ENCODE peak calls at places on chromosomes 6 and 20, in four cellular contexts. B is mesendoderm, C is H9, T is trophoblast cell. K is an unnamed sample. For H3K79me2, the result is how much of the 10 kb centered on the place peaks cover.

GRCh38 chr6:79707621-79708020 is 76.5 kb downstream of the SH3BGRL2 start:
- DNase-seq in B (no peak), C (no peak), T (no peak), K (no peak)

GRCh38 chr6:106385530-106385929 is 25.0 kb downstream of the CRYBG1 start:
- DNase-seq in B (no peak), C (no peak), T (no peak), K (no peak)

GRCh38 chr20:3094848-3095629 is 10.5 kb upstream of the AVP start:
- DNase-seq in B (no peak), C (no peak), T (no peak), K (no peak)

GRCh38 chr6:29917843-29918242 is 24.5 kb upstream of the HLA-A start:
- DNase-seq in B (peak), C (no peak), T (no peak), K (no peak)

GRCh38 chr6:158817298-158818007 is 1.7 kb downstream of the EZR start:
- DNase-seq in B (peak), C (no peak), T (peak), K (no peak)

GRCh38 chr6:31546962-31547726 is at the start of gene NFKBIL1:
- DNase-seq in B (peak), C (peak), T (peak), K (peak)

GRCh38 chr6:63649847-63650265 is 14.3 kb downstream of the PHF3 start:
- DNase-seq in B (no peak), C (no peak), T (no peak), K (no peak)

GRCh38 chr20:50369225-50370035 is 140.8 kb upstream of the PTPN1 start:
- DNase-seq in B (no peak), C (no peak), T (no peak), K (no peak)

GRCh38 chr20:53831812-53832211 is 238.2 kb upstream of the ZNF217 start:
- DNase-seq in B (no peak), C (no peak), T (no peak), K (no peak)
- H2BK5ac ChIP-seq in B (no peak), C (no peak), T (no peak), K (no peak)

GRCh38 chr6:5246870-5247161 is 13.9 kb downstream of the LYRM4 start:
- DNase-seq in B (peak), C (no peak), T (no peak), K (no peak)
- H3K79me2 ChIP-seq in B (under half), C (under half), T (under half), K (half or more)

GRCh38 chr20:44695295-44696230 is 19.6 kb upstream of the CCN5 start:
- DNase-seq in B (no peak), C (no peak), T (no peak), K (no peak)

GRCh38 chr20:44694159-44694558 is 21.0 kb upstream of the CCN5 start:
- DNase-seq in B (no peak), C (no peak), T (no peak), K (no peak)

GRCh38 chr20:44692932-44693476 is 22.2 kb upstream of the CCN5 start:
- DNase-seq in B (peak), C (peak), T (peak), K (peak)

GRCh38 chr20:44691424-44692423 is 23.4 kb upstream of the CCN5 start:
- DNase-seq in B (no peak), C (no peak), T (no peak), K (no peak)

GRCh38 chr20:44693625-44694024 is 21.5 kb upstream of the CCN5 start:
- DNase-seq in B (no peak), C (no peak), T (no peak), K (no peak)
- H2BK5ac ChIP-seq in B (no peak), C (no peak), T (no peak), K (no peak)

GRCh38 chr20:25346349-25346748 is 44.3 kb downstream of the ABHD12 start:
- DNase-seq in B (no peak), C (no peak), T (no peak), K (no peak)

GRCh38 chr20:25345721-25346120 is 44.9 kb downstream of the ABHD12 start:
- DNase-seq in B (no peak), C (no peak), T (no peak), K (no peak)

GRCh38 chr20:25341716-25342680 is 48.6 kb downstream of the ABHD12 start:
- DNase-seq in B (no peak), C (no peak), T (no peak), K (no peak)

GRCh38 chr20:25340380-25340779 is 50.3 kb downstream of the ABHD12 start:
- DNase-seq in B (no peak), C (no peak), T (no peak), K (no peak)

GRCh38 chr20:25344634-25345033 is 46.0 kb downstream of the ABHD12 start:
- DNase-seq in B (no peak), C (no peak), T (no peak), K (no peak)
- H3K79me2 ChIP-seq in B (under half), C (under half), T (under half), K (half or more)

GRCh38 chr6:148747493-148748160 is 797 bp downstream of the UST start:
- DNase-seq in B (peak), C (peak), T (no peak), K (peak)
- H2BK5ac ChIP-seq in B (no peak), C (no peak), T (no peak), K (peak)

GRCh38 chr6:149368065-149368464 is 32.0 kb upstream of the SUMO4 start:
- DNase-seq in B (no peak), C (no peak), T (no peak), K (no peak)

GRCh38 chr6:149371154-149371553 is 28.9 kb upstream of the SUMO4 start:
- DNase-seq in B (no peak), C (no peak), T (no peak), K (no peak)

GRCh38 chr6:149373511-149373910 is 26.6 kb upstream of the SUMO4 start:
- DNase-seq in B (no peak), C (no peak), T (no peak), K (no peak)

GRCh38 chr6:149366237-149366921 is 33.7 kb upstream of the SUMO4 start:
- DNase-seq in B (no peak), C (no peak), T (no peak), K (no peak)

DNA sequence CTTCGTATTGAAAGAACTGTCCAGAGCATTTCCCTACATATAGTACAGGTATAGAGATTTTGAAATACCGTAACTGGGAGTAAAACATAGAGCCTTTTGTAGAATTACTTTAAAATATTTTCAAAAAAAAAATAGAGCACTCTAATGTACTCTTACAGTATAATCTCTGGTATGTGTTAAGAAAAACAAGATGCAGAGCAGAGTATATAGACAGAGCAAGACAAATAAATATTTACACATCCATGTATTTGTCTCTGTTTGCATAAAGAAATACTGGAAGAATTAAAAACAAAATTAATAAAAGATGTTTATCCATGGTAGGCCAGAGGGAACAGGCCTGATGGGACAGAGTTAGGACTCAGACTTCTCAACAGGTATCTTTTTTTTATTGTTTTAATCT is 28.0 kb upstream of the SUMO4 start:
- DNase-seq in B (no peak), C (no peak), T (no peak), K (no peak)
- H3K79me2 ChIP-seq in B (under half), C (under half), T (under half), K (under half)

GRCh38 chr20:13395232-13395631 is 174.2 kb downstream of the ISM1 start:
- DNase-seq in B (no peak), C (no peak), T (no peak), K (no peak)

GRCh38 chr20:13397300-13397724 is 176.2 kb downstream of the ISM1 start:
- DNase-seq in B (no peak), C (no peak), T (no peak), K (no peak)

GRCh38 chr20:13396826-13397225 is 175.8 kb downstream of the ISM1 start:
- DNase-seq in B (no peak), C (no peak), T (no peak), K (no peak)

GRCh38 chr20:13392391-13392790 is 171.3 kb downstream of the ISM1 start:
- DNase-seq in B (no peak), C (no peak), T (no peak), K (no peak)

GRCh38 chr20:13396036-13396435 is 175.0 kb downstream of the ISM1 start:
- DNase-seq in B (no peak), C (no peak), T (no peak), K (no peak)
- H2BK5ac ChIP-seq in B (no peak), C (no peak), T (no peak), K (no peak)

GRCh38 chr20:62643521-62644043 is 1.3 kb downstream of the SLCO4A1 start:
- DNase-seq in B (no peak), C (no peak), T (no peak), K (no peak)
- H3K79me2 ChIP-seq in B (under half), C (under half), T (under half), K (under half)